ENCODE peak calls at places on chromosomes 12 and 14, in five cellular contexts. D, V, K, M and I are unnamed samples.

GRCh38 chr12:60529723-60530122 is 933.9 kb downstream of the SLC16A7 start:
- DNase-seq in D (no peak), V (no peak), K (no peak), M (no peak), I (no peak)

GRCh38 chr12:123879691-123880090 is 92.9 kb downstream of the CCDC92 start:
- DNase-seq in V (no peak), D (no peak), K (no peak), M (no peak), I (no peak)

GRCh38 chr14:105894125-105894977 is 368.0 kb downstream of the TMEM121 start:
- DNase-seq in K (no peak), D (no peak), M (no peak), V (no peak), I (no peak)

GRCh38 chr14:66649515-66649914 is 141.6 kb downstream of the GPHN start:
- DNase-seq in M (no peak), K (no peak), V (no peak), D (no peak), I (peak)

GRCh38 chr14:73097421-73097820 is 38.9 kb upstream of the PSEN1 start:
- DNase-seq in D (no peak), K (no peak), M (no peak), V (no peak), I (no peak)

GRCh38 chr12:64193045-64193444 is 29.1 kb downstream of the KICS2 start:
- DNase-seq in D (no peak), K (no peak), M (no peak), V (no peak), I (no peak)

GRCh38 chr14:105709281-105710118 is 183.1 kb downstream of the TMEM121 start:
- DNase-seq in M (no peak), K (no peak), V (no peak), D (no peak), I (no peak)

GRCh38 chr14:22610931-22611330 is 12.8 kb downstream of the ABHD4 start:
- DNase-seq in K (no peak), V (no peak), M (no peak), D (no peak), I (no peak)

GRCh38 chr12:5433081-5433839 is 1.4 kb downstream of the NTF3 start:
- DNase-seq in M (no peak), V (peak), K (peak), D (peak), I (peak)

GRCh38 chr14:68789798-68790655 is 2.8 kb downstream of the ZFP36L1 start:
- DNase-seq in V (peak), M (no peak), K (no peak), D (no peak), I (no peak)

GRCh38 chr12:58069268-58069967 is 128.1 kb downstream of the ATP23 start:
- DNase-seq in K (no peak), M (no peak), D (no peak), V (peak), I (no peak)

GRCh38 chr12:106315523-106315922 is 13.0 kb downstream of the TCP11L2 start:
- DNase-seq in M (no peak), V (no peak), K (no peak), D (peak), I (no peak)

GRCh38 chr14:52021971-52022600 is 32.7 kb downstream of the RTRAF start:
- DNase-seq in V (no peak), D (no peak), K (no peak), M (no peak), I (no peak)

GRCh38 chr12:113660941-113661340 is 189.3 kb upstream of the LHX5 start:
- DNase-seq in V (no peak), D (no peak), K (no peak), M (no peak), I (no peak)

GRCh38 chr14:23321572-23322547 is 603 bp downstream of the PABPN1 start:
- DNase-seq in D (peak), M (peak), K (peak), V (peak), I (peak)

GRCh38 chr12:26128180-26128579 is 3.3 kb upstream of the BHLHE41 start:
- DNase-seq in V (peak), D (no peak), K (no peak), M (no peak), I (no peak)

GRCh38 chr14:74647834-74648361 is 35.9 kb upstream of the LTBP2 start:
- DNase-seq in D (peak), M (no peak), V (no peak), K (no peak), I (peak)

GRCh38 chr12:20101046-20101445 is 267.3 kb upstream of the PDE3A start:
- DNase-seq in D (no peak), V (no peak), K (no peak), M (no peak), I (no peak)

GRCh38 chr14:76958975-76959710 is 69.4 kb downstream of the IRF2BPL start:
- DNase-seq in M (no peak), D (no peak), V (peak), K (peak), I (no peak)

GRCh38 chr12:11765817-11766794 is 116.6 kb downstream of the ETV6 start:
- DNase-seq in M (peak), V (peak), D (no peak), K (no peak), I (no peak)

GRCh38 chr14:64935508-64935907 is 7.0 kb downstream of the GPX2 start:
- DNase-seq in D (no peak), V (no peak), M (no peak), K (no peak), I (no peak)

GRCh38 chr12:10529603-10530002 is 23.9 kb downstream of the EIF2S3B start:
- DNase-seq in M (no peak), V (no peak), D (no peak), K (no peak), I (no peak)

GRCh38 chr14:32307881-32308582 is 21.1 kb upstream of the AKAP6 start:
- DNase-seq in V (no peak), D (peak), M (no peak), K (no peak), I (no peak)

GRCh38 chr12:46111727-46112126 is 121.4 kb upstream of the SCAF11 start:
- DNase-seq in D (no peak), M (no peak), V (no peak), K (no peak), I (no peak)

GRCh38 chr12:113135178-113136127 is at the start of gene RASAL1:
- DNase-seq in K (peak), M (peak), D (peak), V (no peak), I (peak)

GRCh38 chr14:77353469-77354141 is 23.3 kb downstream of the TMED8 start:
- DNase-seq in V (no peak), K (no peak), M (no peak), D (no peak), I (no peak)

GRCh38 chr14:59063259-59063658 is 125.2 kb upstream of the DAAM1 start:
- DNase-seq in M (no peak), V (no peak), D (no peak), K (no peak), I (no peak)

GRCh38 chr14:89743828-89744227 is 210.7 kb downstream of the EFCAB11 start:
- DNase-seq in D (no peak), K (no peak), V (no peak), M (no peak), I (no peak)

GRCh38 chr14:104799657-104800599 is 973 bp upstream of the ZBTB42 start:
- DNase-seq in V (peak), D (peak), K (peak), M (peak), I (peak)

GRCh38 chr14:71485833-71486232 is 446.4 kb upstream of the RGS6 start:
- DNase-seq in M (no peak), K (no peak), D (no peak), V (no peak), I (no peak)

GRCh38 chr12:45655186-45655585 is 74.3 kb upstream of the ARID2 start:
- DNase-seq in K (peak), D (peak), V (peak), M (peak), I (peak)

GRCh38 chr12:131092911-131093901 is 139.5 kb downstream of the ADGRD1 start:
- DNase-seq in M (no peak), K (no peak), V (no peak), D (no peak), I (no peak)

GRCh38 chr12:12392428-12392827 is 35.5 kb downstream of the BORCS5 start:
- DNase-seq in D (no peak), V (no peak), M (no peak), K (no peak), I (no peak)